ENCODE peak calls at places on chromosomes 6 and 20, in four cellular contexts. M is T47D, O is GM12878, U is HCT116. T is an unnamed sample.

GRCh38 chr6:41427642-41428401 is 92.4 kb downstream of the NCR2 start:
- DNase-seq in M (no peak), O (no peak), U (no peak), T (peak)

GRCh38 chr6:35736293-35736894 is 438 bp upstream of the ARMC12 start:
- DNase-seq in U (no peak), O (no peak), M (peak), T (no peak)

GRCh38 chr6:125831660-125832059 is 40.9 kb downstream of the NCOA7 start:
- DNase-seq in M (no peak), O (no peak), U (no peak), T (no peak)

GRCh38 chr20:23874747-23875146 is 4.8 kb downstream of the CST5 start:
- DNase-seq in O (no peak), M (no peak), U (no peak), T (no peak)

GRCh38 chr20:7716286-7716972 is 223.8 kb downstream of the HAO1 start:
- DNase-seq in U (no peak), O (no peak), M (no peak), T (no peak)

GRCh38 chr6:21508753-21509152 is 84.8 kb upstream of the SOX4 start:
- DNase-seq in U (no peak), O (no peak), M (no peak), T (no peak)

GRCh38 chr20:34872604-34873224 is at the start of gene GGT7:
- DNase-seq in M (peak), U (peak), O (peak), T (peak)

GRCh38 chr6:31729515-31729978 is 448 bp upstream of the DDAH2 start:
- DNase-seq in U (peak), M (peak), O (peak), T (peak)

GRCh38 chr20:10074513-10074912 is 39.7 kb downstream of the ANKEF1 start:
- DNase-seq in O (no peak), M (no peak), U (peak), T (no peak)

GRCh38 chr20:57450419-57450818 is 59.2 kb downstream of the RBM38 start:
- DNase-seq in O (peak), U (no peak), M (no peak), T (no peak)

GRCh38 chr6:81789303-81789702 is 36.8 kb upstream of the TENT5A start:
- DNase-seq in U (no peak), O (no peak), M (no peak), T (no peak)
- TF ChIP-seq JUND in U (no peak), O (no peak), M (no peak), T (no peak)

GRCh38 chr20:62236674-62236996 is 1.7 kb upstream of the OSBPL2 start:
- DNase-seq in M (no peak), U (no peak), O (no peak), T (no peak)
- TF ChIP-seq JUND in M (no peak), U (no peak), O (no peak), T (no peak)

GRCh38 chr6:111653961-111654360 is 48.3 kb upstream of the TRAF3IP2 start:
- DNase-seq in O (no peak), U (no peak), M (no peak), T (no peak)
- TF ChIP-seq JUND in O (no peak), U (no peak), M (no peak), T (no peak)

GRCh38 chr6:6912841-6913240 is 194.9 kb upstream of the RREB1 start:
- DNase-seq in U (no peak), M (no peak), O (no peak), T (no peak)

GRCh38 chr6:6915813-6916547 is 191.8 kb upstream of the RREB1 start:
- DNase-seq in O (no peak), M (no peak), U (no peak), T (no peak)

GRCh38 chr6:6913346-6913745 is 194.4 kb upstream of the RREB1 start:
- DNase-seq in O (no peak), U (no peak), M (no peak), T (no peak)

GRCh38 chr6:6916598-6916997 is 191.2 kb upstream of the RREB1 start:
- DNase-seq in U (no peak), O (no peak), M (no peak), T (no peak)

GRCh38 chr6:6915219-6915618 is 192.5 kb upstream of the RREB1 start:
- DNase-seq in O (no peak), M (no peak), U (no peak), T (no peak)
- TF ChIP-seq JUND in O (no peak), M (no peak), U (no peak), T (no peak)

GRCh38 chr6:87214831-87215230 is 59.5 kb downstream of the ZNF292 start:
- DNase-seq in U (no peak), O (no peak), M (no peak), T (no peak)
- TF ChIP-seq JUND in U (no peak), O (no peak), M (no peak), T (no peak)

DNA sequence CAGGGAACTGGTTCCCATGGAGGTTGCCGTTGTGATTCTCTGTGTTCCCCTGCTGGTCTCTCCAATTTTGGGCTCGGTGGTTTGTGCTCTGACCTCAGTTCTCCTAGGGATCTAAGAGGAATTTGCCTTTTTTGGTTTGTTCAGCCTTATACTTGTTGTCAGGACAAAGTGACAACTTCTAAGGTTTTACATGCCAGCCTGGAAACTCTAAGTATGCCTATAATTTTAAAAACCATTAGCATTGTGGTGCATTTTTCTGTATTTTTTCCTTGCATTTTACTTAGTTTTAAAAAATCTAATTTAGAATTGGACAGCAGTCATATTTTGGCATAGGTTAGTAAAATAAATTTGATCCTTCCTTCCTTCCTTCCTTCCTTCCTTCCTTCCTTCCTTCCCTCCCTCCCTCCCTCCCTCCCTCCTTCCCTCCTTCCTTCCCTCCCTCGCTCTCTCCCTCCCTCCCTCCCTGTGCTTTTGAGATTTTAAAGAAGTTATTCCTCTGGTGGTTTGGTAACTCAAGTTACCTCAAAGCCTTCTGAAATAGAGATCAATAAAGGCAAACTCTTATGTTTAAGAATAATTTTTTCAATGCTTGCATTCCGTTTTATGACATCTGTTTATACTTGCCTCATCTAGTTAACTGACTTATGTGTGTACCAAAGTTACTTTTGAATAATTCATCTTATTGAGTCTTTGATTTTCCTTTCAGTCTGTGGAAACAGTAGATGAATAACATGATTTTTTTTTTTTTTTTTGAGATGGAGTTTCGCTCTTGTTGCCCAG is 141.3 kb upstream of the RGS17 start:
- DNase-seq in U (no peak), O (no peak), M (no peak), T (no peak)
- TF ChIP-seq JUND in U (no peak), O (no peak), M (no peak), T (no peak)

DNA sequence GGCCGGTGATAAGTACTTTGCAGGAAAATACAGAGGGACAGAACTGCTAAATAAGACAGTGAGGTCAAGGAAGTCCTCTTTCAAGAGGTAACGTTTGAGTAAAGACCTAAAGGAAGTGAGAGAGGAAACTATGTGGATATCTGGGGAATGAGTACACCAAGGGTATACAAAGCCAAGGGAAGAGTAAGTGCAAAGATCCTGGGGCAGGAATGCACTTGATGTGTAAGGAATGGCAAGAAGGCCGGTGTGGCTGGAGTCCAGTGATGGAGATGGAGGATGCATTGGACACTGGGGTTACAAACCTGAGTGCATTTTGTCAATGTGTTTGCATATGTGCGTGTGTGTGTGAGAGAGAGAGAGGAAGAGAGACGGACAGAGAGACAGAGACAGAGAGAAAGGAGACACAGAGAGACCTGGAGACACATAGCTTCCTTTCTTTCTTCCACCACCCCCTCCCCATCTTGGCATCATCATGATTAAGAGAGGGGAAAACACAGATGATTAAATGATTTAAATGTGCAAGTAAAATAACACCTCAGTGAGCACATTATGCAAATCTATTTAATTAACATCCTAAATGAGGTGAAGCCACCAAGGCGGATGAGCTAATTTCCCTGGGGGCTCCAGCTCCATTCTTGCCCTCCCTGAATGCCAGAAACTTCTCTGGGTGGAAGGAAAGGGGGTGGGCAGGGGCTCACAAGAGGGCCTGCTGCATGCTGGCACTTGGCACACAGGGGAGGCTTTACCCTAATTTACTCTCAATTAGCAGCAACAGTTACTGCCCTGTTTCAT is 32.3 kb upstream of the TGM2 start:
- DNase-seq in O (no peak), M (no peak), U (no peak), T (no peak)
- TF ChIP-seq JUND in O (no peak), M (no peak), U (no peak), T (no peak)